ENCODE peak calls at places on chromosomes 16 and 17, in five cellular contexts. Q, P, D, N and W are unnamed samples.

GRCh38 chr16:9817586-9817985 is 364.6 kb downstream of the GRIN2A start:
- DNase-seq in Q (no peak), P (no peak), D (no peak), N (no peak), W (no peak)

GRCh38 chr16:67651039-67651438 is 6.1 kb downstream of the CARMIL2 start:
- DNase-seq in Q (no peak), P (no peak), D (no peak), N (no peak), W (no peak)

GRCh38 chr17:77471984-77472836 is 331.4 kb downstream of the SEC14L1 start:
- DNase-seq in Q (no peak), P (peak), D (peak), N (peak), W (no peak)

GRCh38 chr17:78568494-78569115 is 8.6 kb downstream of the DNAH17 start:
- DNase-seq in Q (no peak), P (peak), D (no peak), N (no peak), W (no peak)

GRCh38 chr16:73082608-73083007 is 34.7 kb upstream of the ZFHX3 start:
- DNase-seq in Q (no peak), P (peak), D (peak), N (peak), W (no peak)

GRCh38 chr17:12342161-12342560 is 321.5 kb downstream of the MAP2K4 start:
- DNase-seq in Q (no peak), P (no peak), D (no peak), N (no peak), W (no peak)

GRCh38 chr16:6081320-6081976 is 983.9 kb upstream of the EEF2KMT start:
- DNase-seq in Q (no peak), P (no peak), D (peak), N (no peak), W (no peak)

GRCh38 chr16:48365601-48366164 is 19.5 kb downstream of the SIAH1 start:
- DNase-seq in Q (peak), P (peak), D (peak), N (peak), W (peak)

GRCh38 chr17:47879028-47879585 is 16.9 kb upstream of the SP2 start:
- DNase-seq in Q (no peak), P (peak), D (peak), N (no peak), W (no peak)

GRCh38 chr17:70629902-70630301 is 460.6 kb downstream of the KCNJ2 start:
- DNase-seq in Q (no peak), P (no peak), D (no peak), N (no peak), W (no peak)

GRCh38 chr17:46769531-46770438 is 48.7 kb downstream of the WNT3 start:
- DNase-seq in Q (no peak), P (peak), D (no peak), N (no peak), W (peak)

GRCh38 chr17:28878158-28878910 is 19.2 kb downstream of the FLOT2 start:
- DNase-seq in Q (no peak), P (no peak), D (no peak), N (no peak), W (no peak)

GRCh38 chr17:28746611-28747045 is 2.8 kb downstream of the TRAF4 start:
- DNase-seq in Q (no peak), P (no peak), D (no peak), N (no peak), W (no peak)

GRCh38 chr17:37147301-37147812 is 198.6 kb downstream of the AATF start:
- DNase-seq in Q (no peak), P (no peak), D (peak), N (no peak), W (peak)

GRCh38 chr17:31197991-31198390 is 99.0 kb downstream of the OMG start:
- DNase-seq in Q (no peak), P (peak), D (no peak), N (no peak), W (no peak)

GRCh38 chr17:73719588-73720071 is 75.4 kb upstream of the SDK2 start:
- DNase-seq in Q (no peak), P (no peak), D (no peak), N (no peak), W (no peak)

GRCh38 chr17:330993-331701 is 21.5 kb downstream of the RPH3AL start:
- DNase-seq in Q (no peak), P (no peak), D (no peak), N (no peak), W (no peak)

GRCh38 chr17:2192367-2193028 is 111.1 kb downstream of the SMG6 start:
- DNase-seq in Q (no peak), P (peak), D (peak), N (peak), W (no peak)

GRCh38 chr17:19303367-19303776 is 59.2 kb downstream of the B9D1 start:
- DNase-seq in Q (no peak), P (no peak), D (no peak), N (no peak), W (no peak)

GRCh38 chr16:14193316-14193871 is 122.3 kb downstream of the MRTFB start:
- DNase-seq in Q (no peak), P (no peak), D (no peak), N (no peak), W (peak)

GRCh38 chr17:70535986-70536385 is 366.7 kb downstream of the KCNJ2 start:
- DNase-seq in Q (no peak), P (peak), D (peak), N (no peak), W (no peak)

GRCh38 chr17:8997994-8998628 is 23.2 kb upstream of the NTN1 start:
- DNase-seq in Q (no peak), P (peak), D (peak), N (no peak), W (peak)

GRCh38 chr16:47461598-47462266 is 601 bp downstream of the PHKB start:
- DNase-seq in Q (no peak), P (peak), D (peak), N (no peak), W (peak)

GRCh38 chr17:8707591-8708453 is 36.8 kb downstream of the CCDC42 start:
- DNase-seq in Q (no peak), P (no peak), D (peak), N (no peak), W (no peak)

GRCh38 chr17:31385428-31386285 is 5.8 kb upstream of the RAB11FIP4 start:
- DNase-seq in Q (no peak), P (peak), D (no peak), N (no peak), W (no peak)

GRCh38 chr17:50763716-50764450 is 3.4 kb downstream of the ANKRD40CL start:
- DNase-seq in Q (no peak), P (no peak), D (no peak), N (no peak), W (no peak)

GRCh38 chr16:66605177-66605999 is 884 bp downstream of the CMTM3 start:
- DNase-seq in Q (no peak), P (peak), D (peak), N (no peak), W (peak)
- TF ChIP-seq CTCF in Q (no peak), P (no peak), D (no peak), N (no peak), W (no peak)

DNA sequence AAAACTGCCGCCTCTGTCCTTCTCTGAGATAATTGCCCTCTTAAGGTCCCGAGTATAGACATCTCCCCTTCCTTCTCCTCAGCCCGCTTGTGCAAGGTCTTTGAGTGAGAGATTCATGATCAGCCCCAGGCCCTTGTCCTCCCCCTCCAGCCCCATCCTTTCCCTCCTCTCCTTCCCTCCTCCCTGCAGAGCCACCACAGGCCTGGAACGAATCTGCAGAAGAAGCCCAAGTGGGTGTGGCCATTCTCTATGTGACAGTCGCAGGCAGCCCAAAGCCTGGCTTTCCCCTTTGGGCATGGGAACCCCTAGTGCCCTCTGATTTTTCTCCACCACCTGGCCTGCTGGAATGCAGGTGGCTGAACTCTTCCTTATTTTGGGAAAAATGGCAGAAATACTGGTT is 7.2 kb upstream of the NDRG4 start:
- DNase-seq in Q (no peak), P (no peak), D (no peak), N (no peak), W (no peak)
- TF ChIP-seq CTCF in Q (no peak), P (no peak), D (no peak), N (no peak), W (no peak)

DNA sequence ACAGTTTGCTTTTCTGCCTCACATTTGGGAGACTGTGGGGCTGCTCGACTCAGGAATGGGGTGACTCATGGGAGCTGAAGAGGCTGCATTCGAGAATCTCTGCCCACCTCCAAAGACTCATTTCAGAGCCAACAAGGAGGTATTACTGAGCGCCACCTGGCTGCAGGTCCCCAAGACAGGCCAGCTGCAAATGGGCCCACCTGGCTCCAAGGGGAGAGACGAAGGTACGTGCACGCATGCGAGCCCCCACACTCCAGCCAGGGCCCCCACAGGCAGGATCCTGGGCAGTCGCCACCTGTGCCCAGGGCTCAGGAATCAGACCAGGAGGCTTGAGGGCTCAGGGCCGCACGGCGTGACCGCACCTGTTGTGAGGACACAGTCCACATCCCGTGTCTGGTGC is 6.0 kb downstream of the HAGHL start:
- DNase-seq in Q (no peak), P (no peak), D (no peak), N (no peak), W (no peak)
- TF ChIP-seq CTCF in Q (no peak), P (no peak), D (no peak), N (no peak), W (peak)

DNA sequence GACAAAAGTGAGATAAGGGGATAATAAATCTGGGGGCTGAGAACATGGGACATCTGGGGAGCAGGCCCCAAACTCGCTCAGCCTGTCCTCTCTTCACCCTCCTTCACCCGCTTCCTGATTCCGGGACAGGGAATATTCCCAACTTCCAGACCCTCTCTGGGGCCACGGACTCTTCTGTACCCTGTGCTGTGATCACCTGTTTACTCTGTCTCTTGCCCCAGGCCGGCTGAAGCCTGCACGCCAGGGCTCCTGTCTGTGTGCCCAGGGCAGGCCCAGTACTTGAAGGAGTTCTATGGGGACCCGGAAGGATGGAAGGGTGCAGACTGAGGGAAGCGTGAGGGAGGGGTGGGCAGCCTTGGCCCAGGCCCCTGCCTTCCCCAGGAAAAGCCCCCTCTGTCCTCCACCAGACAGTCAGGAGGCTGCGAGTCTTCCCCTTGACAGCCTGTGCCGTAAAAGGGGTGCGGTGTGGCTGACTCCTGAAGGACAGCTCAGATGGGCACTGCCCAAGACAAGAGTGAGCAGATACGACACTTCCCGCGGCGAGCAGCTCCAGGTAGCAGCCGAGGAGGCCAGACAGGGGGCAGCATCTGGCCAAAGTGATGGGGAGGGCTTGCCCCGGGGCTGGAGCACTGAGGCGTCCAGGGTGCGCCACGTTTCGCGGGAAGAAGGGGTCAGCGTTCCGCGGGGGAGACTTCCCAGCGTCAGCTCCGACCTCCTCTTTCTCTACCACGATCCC is 1.0 kb upstream of the CCNF start:
- DNase-seq in Q (no peak), P (no peak), D (no peak), N (no peak), W (peak)
- TF ChIP-seq CTCF in Q (no peak), P (peak), D (peak), N (peak), W (peak)

DNA sequence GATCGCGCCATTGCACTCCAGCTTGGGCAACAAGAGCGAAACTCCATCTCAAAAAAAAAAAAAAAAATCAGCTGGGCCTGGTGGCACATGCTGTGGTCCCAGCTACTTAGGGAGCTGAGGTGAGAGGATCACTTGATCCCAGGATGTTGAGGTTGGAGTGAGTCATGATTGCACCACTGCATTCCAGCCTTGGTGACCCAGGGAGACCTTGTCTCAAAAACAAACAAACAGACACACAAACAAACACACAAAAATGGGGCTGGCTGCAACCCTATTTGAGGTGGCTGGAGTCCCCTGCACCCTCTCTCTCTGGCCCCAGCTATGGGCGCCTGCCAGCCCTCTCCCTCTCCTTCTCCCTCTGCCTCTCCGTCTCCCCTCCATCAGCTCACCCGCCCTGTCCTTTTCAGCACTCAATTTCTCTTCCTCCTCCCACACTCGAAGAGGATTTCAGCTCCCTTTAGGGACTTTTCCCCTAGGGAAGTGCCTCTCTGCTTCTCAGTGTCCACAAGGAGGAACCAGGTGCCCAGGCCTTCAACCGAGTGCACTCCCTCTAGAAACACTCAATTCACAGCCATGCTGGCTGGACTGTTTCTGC is 17.5 kb upstream of the TFAP4 start:
- DNase-seq in Q (no peak), P (peak), D (peak), N (no peak), W (peak)
- TF ChIP-seq CTCF in Q (no peak), P (peak), D (peak), N (peak), W (no peak)

DNA sequence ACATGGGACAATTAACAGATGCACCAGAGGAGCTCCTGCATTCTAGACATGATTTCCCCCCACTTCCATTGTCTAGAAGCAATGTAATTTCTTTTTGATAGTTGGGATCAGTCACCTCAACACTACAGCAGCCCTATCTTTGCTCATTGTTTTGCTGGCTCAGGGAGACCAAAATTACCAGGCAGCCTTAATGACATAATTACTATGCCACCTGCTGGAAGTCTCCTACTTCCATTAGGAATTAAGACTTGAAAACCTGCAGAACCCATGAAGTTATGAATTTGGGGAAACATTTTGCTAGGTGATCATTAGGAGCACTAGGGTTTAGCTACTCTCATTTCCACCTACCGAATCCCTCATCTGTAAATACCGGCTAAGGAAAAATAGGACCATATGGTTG is 312.0 kb upstream of the CA10 start:
- DNase-seq in Q (no peak), P (no peak), D (no peak), N (no peak), W (no peak)
- TF ChIP-seq CTCF in Q (no peak), P (no peak), D (no peak), N (no peak), W (no peak)

DNA sequence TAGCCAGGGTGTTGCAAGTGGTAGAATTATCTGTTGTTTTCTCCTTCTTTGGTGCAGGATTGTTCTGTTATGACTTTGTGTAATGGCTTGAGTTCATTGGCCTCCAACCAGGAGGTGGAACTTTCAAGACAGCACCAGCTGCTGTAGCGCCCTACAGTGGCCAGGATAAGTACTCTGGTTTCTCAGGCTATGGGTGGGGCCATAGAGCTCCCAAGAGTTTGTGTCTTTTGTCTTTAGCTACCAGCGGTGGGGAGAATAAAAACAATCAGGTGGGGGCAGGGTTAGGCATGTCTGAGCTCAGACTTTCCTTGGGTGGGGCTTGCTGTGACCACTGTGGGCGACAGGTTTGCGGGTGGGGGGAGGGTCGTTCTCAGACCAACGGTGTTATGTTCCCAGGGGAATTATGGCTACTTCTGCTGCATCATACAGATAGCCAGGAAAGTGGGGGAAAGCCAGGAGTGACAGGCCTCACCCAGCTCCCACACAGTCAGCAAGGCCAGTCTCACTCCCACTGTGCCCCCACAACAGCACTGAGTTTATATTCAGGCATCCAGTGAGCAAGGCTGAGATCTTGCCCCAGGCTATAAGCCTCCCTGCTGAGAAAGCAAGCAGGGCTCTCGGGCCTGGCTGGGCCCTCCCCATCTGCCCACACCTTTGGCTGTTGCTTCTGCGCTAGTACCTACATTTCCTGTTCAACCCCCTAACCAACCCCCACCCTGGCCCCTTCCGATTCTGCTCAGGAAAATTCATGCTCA is 15.4 kb downstream of the ABCA10 start:
- DNase-seq in Q (no peak), P (no peak), D (no peak), N (no peak), W (no peak)
- TF ChIP-seq CTCF in Q (no peak), P (no peak), D (no peak), N (no peak), W (no peak)